ENCODE peak calls at places on chromosomes 12 and 14, in five cellular contexts. One of them, this sample, is unnamed.

GRCh38 chr12:2285462-2285861 is 232.7 kb downstream of the CACNA1C start:
- DNase-seq in colonic mucosa: no peak
- DNase-seq in HT1080: no peak
- DNase-seq in left ventricle myocardium superior: no peak
- DNase-seq in MV-4-11: no peak
- DNase-seq in this sample: no peak

GRCh38 chr14:91127411-91127810 is 13.5 kb downstream of the DGLUCY start:
- DNase-seq in colonic mucosa: peak
- DNase-seq in HT1080: no peak
- DNase-seq in left ventricle myocardium superior: peak
- DNase-seq in MV-4-11: no peak
- DNase-seq in this sample: no peak

GRCh38 chr14:24956104-24956503 is 93.8 kb downstream of the STXBP6 start:
- DNase-seq in colonic mucosa: no peak
- DNase-seq in HT1080: no peak
- DNase-seq in left ventricle myocardium superior: no peak
- DNase-seq in MV-4-11: no peak
- DNase-seq in this sample: no peak

GRCh38 chr12:99131761-99132199 is 486.7 kb downstream of the APAF1 start:
- DNase-seq in colonic mucosa: no peak
- DNase-seq in HT1080: peak
- DNase-seq in left ventricle myocardium superior: peak
- DNase-seq in MV-4-11: peak
- DNase-seq in this sample: no peak

GRCh38 chr12:52829986-52830385 is 4.1 kb downstream of the KRT79 start:
- DNase-seq in colonic mucosa: no peak
- DNase-seq in HT1080: no peak
- DNase-seq in left ventricle myocardium superior: no peak
- DNase-seq in MV-4-11: no peak
- DNase-seq in this sample: no peak

GRCh38 chr14:51283402-51283825 is 43.4 kb downstream of the TMX1 start:
- DNase-seq in colonic mucosa: no peak
- DNase-seq in HT1080: peak
- DNase-seq in left ventricle myocardium superior: no peak
- DNase-seq in MV-4-11: peak
- DNase-seq in this sample: peak

GRCh38 chr14:100892496-100893227 is 10.9 kb downstream of the RTL1 start:
- DNase-seq in colonic mucosa: no peak
- DNase-seq in HT1080: no peak
- DNase-seq in left ventricle myocardium superior: no peak
- DNase-seq in MV-4-11: no peak
- DNase-seq in this sample: no peak

GRCh38 chr14:24678801-24679247 is 44.8 kb upstream of the GZMB start:
- DNase-seq in colonic mucosa: peak
- DNase-seq in HT1080: peak
- DNase-seq in left ventricle myocardium superior: peak
- DNase-seq in MV-4-11: peak
- DNase-seq in this sample: peak

GRCh38 chr14:63770187-63770807 is 42.4 kb upstream of the SGPP1 start:
- DNase-seq in colonic mucosa: peak
- DNase-seq in HT1080: peak
- DNase-seq in left ventricle myocardium superior: no peak
- DNase-seq in MV-4-11: peak
- DNase-seq in this sample: peak

GRCh38 chr14:80447396-80447795 is 236.1 kb upstream of the DIO2 start:
- DNase-seq in colonic mucosa: no peak
- DNase-seq in HT1080: no peak
- DNase-seq in left ventricle myocardium superior: no peak
- DNase-seq in MV-4-11: no peak
- DNase-seq in this sample: no peak

GRCh38 chr12:13534645-13535398 is 338.3 kb downstream of the EMP1 start:
- DNase-seq in colonic mucosa: peak
- DNase-seq in HT1080: peak
- DNase-seq in left ventricle myocardium superior: peak
- DNase-seq in MV-4-11: no peak
- DNase-seq in this sample: peak

GRCh38 chr14:69152181-69152943 is 557 bp downstream of the DCAF5 start:
- DNase-seq in colonic mucosa: no peak
- DNase-seq in HT1080: no peak
- DNase-seq in left ventricle myocardium superior: peak
- DNase-seq in MV-4-11: no peak
- DNase-seq in this sample: peak

GRCh38 chr12:16545836-16546235 is 60.1 kb downstream of the LMO3 start:
- DNase-seq in colonic mucosa: no peak
- DNase-seq in HT1080: no peak
- DNase-seq in left ventricle myocardium superior: no peak
- DNase-seq in MV-4-11: no peak
- DNase-seq in this sample: no peak

GRCh38 chr12:28958553-28959195 is 190.4 kb upstream of the FAR2 start:
- DNase-seq in colonic mucosa: no peak
- DNase-seq in HT1080: peak
- DNase-seq in left ventricle myocardium superior: no peak
- DNase-seq in MV-4-11: no peak
- DNase-seq in this sample: no peak

GRCh38 chr12:79275631-79276030 is 411.1 kb downstream of the SYT1 start:
- DNase-seq in colonic mucosa: no peak
- DNase-seq in HT1080: peak
- DNase-seq in left ventricle myocardium superior: no peak
- DNase-seq in MV-4-11: no peak
- DNase-seq in this sample: no peak

GRCh38 chr14:81329640-81330385 is 70.3 kb downstream of the STON2 start:
- DNase-seq in colonic mucosa: no peak
- DNase-seq in HT1080: no peak
- DNase-seq in left ventricle myocardium superior: no peak
- DNase-seq in MV-4-11: no peak
- DNase-seq in this sample: no peak

GRCh38 chr12:53300187-53300586 is 692 bp downstream of the MYG1 start:
- DNase-seq in colonic mucosa: no peak
- DNase-seq in HT1080: peak
- DNase-seq in left ventricle myocardium superior: no peak
- DNase-seq in MV-4-11: no peak
- DNase-seq in this sample: no peak

GRCh38 chr14:58298880-58299664 is 717 bp downstream of the ARID4A start:
- DNase-seq in colonic mucosa: peak
- DNase-seq in HT1080: no peak
- DNase-seq in left ventricle myocardium superior: peak
- DNase-seq in MV-4-11: no peak
- DNase-seq in this sample: no peak

GRCh38 chr12:5396541-5396940 is 35.4 kb upstream of the NTF3 start:
- DNase-seq in colonic mucosa: no peak
- DNase-seq in HT1080: no peak
- DNase-seq in left ventricle myocardium superior: no peak
- DNase-seq in MV-4-11: no peak
- DNase-seq in this sample: no peak

GRCh38 chr12:1348606-1349005 is 245.8 kb downstream of the FBXL14 start:
- DNase-seq in colonic mucosa: no peak
- DNase-seq in HT1080: peak
- DNase-seq in left ventricle myocardium superior: no peak
- DNase-seq in MV-4-11: no peak
- DNase-seq in this sample: no peak

GRCh38 chr14:102872020-102872419 is 50.4 kb upstream of the AMN start:
- DNase-seq in colonic mucosa: no peak
- DNase-seq in HT1080: no peak
- DNase-seq in left ventricle myocardium superior: no peak
- DNase-seq in MV-4-11: no peak
- DNase-seq in this sample: no peak

GRCh38 chr14:58752782-58753181 is 115.0 kb downstream of the DACT1 start:
- DNase-seq in colonic mucosa: peak
- DNase-seq in HT1080: no peak
- DNase-seq in left ventricle myocardium superior: peak
- DNase-seq in MV-4-11: peak
- DNase-seq in this sample: no peak

GRCh38 chr14:83251402-83251801 is 1717.7 kb upstream of the SEL1L start:
- DNase-seq in colonic mucosa: no peak
- DNase-seq in HT1080: no peak
- DNase-seq in left ventricle myocardium superior: no peak
- DNase-seq in MV-4-11: no peak
- DNase-seq in this sample: no peak

GRCh38 chr14:103097244-103097993 is 2.9 kb downstream of the EXOC3L4 start:
- DNase-seq in colonic mucosa: no peak
- DNase-seq in HT1080: no peak
- DNase-seq in left ventricle myocardium superior: peak
- DNase-seq in MV-4-11: no peak
- DNase-seq in this sample: no peak

GRCh38 chr14:77979666-77980351 is 179.9 kb downstream of the ADCK1 start:
- DNase-seq in colonic mucosa: no peak
- DNase-seq in HT1080: no peak
- DNase-seq in left ventricle myocardium superior: no peak
- DNase-seq in MV-4-11: no peak
- DNase-seq in this sample: no peak

GRCh38 chr14:85195872-85196477 is 334.0 kb upstream of the FLRT2 start:
- DNase-seq in colonic mucosa: no peak
- DNase-seq in HT1080: peak
- DNase-seq in left ventricle myocardium superior: no peak
- DNase-seq in MV-4-11: no peak
- DNase-seq in this sample: peak

GRCh38 chr12:50234347-50234746 is 49.0 kb downstream of the LIMA1 start:
- DNase-seq in colonic mucosa: peak
- DNase-seq in HT1080: peak
- DNase-seq in left ventricle myocardium superior: no peak
- DNase-seq in MV-4-11: no peak
- DNase-seq in this sample: no peak

GRCh38 chr12:107900588-107900987 is 126.1 kb downstream of the ASCL4 start:
- DNase-seq in colonic mucosa: no peak
- DNase-seq in HT1080: no peak
- DNase-seq in left ventricle myocardium superior: no peak
- DNase-seq in MV-4-11: no peak
- DNase-seq in this sample: no peak

GRCh38 chr14:59492419-59492818 is 8.1 kb downstream of the JKAMP start:
- DNase-seq in colonic mucosa: no peak
- DNase-seq in HT1080: no peak
- DNase-seq in left ventricle myocardium superior: no peak
- DNase-seq in MV-4-11: no peak
- DNase-seq in this sample: no peak